ENCODE peak calls at places on chromosomes 2 and 18, in six cellular contexts. One of them, this sample, is unnamed.

GRCh38 chr2:158797963-158798700 is 3.0 kb downstream of the DAPL1 start:
- DNase-seq in SK-N-SH: no peak
- DNase-seq in HCT116: no peak
- DNase-seq in neural progenitor cell: no peak
- DNase-seq in OCI-LY7: no peak
- DNase-seq in GM23248: peak
- DNase-seq in this sample: no peak

GRCh38 chr18:54734059-54734458 is 94.2 kb upstream of the RAB27B start:
- DNase-seq in GM23248: peak
- DNase-seq in neural progenitor cell: no peak
- DNase-seq in SK-N-SH: no peak
- DNase-seq in OCI-LY7: no peak
- DNase-seq in HCT116: no peak
- DNase-seq in this sample: peak

GRCh38 chr18:53799134-53799533 is 425.3 kb downstream of the MBD2 start:
- DNase-seq in SK-N-SH: no peak
- DNase-seq in neural progenitor cell: no peak
- DNase-seq in OCI-LY7: no peak
- DNase-seq in HCT116: no peak
- DNase-seq in GM23248: peak
- DNase-seq in this sample: peak

GRCh38 chr2:62604336-62604735 is 98.3 kb upstream of the TMEM17 start:
- DNase-seq in SK-N-SH: no peak
- DNase-seq in OCI-LY7: no peak
- DNase-seq in GM23248: peak
- DNase-seq in HCT116: no peak
- DNase-seq in neural progenitor cell: no peak
- DNase-seq in this sample: peak

GRCh38 chr2:124018894-124019293 is 6.2 kb upstream of the CNTNAP5 start:
- DNase-seq in OCI-LY7: no peak
- DNase-seq in SK-N-SH: peak
- DNase-seq in HCT116: no peak
- DNase-seq in GM23248: peak
- DNase-seq in neural progenitor cell: no peak
- DNase-seq in this sample: peak

GRCh38 chr18:61551586-61551985 is 218.4 kb downstream of the CDH20 start:
- DNase-seq in GM23248: peak
- DNase-seq in OCI-LY7: peak
- DNase-seq in HCT116: peak
- DNase-seq in SK-N-SH: peak
- DNase-seq in neural progenitor cell: peak
- DNase-seq in this sample: peak

GRCh38 chr2:120818441-120818920 is 82.8 kb downstream of the GLI2 start:
- DNase-seq in OCI-LY7: no peak
- DNase-seq in GM23248: peak
- DNase-seq in SK-N-SH: no peak
- DNase-seq in neural progenitor cell: no peak
- DNase-seq in HCT116: no peak
- DNase-seq in this sample: peak

GRCh38 chr2:72263781-72264060 is 116.1 kb upstream of the CYP26B1 start:
- DNase-seq in OCI-LY7: no peak
- DNase-seq in HCT116: no peak
- DNase-seq in GM23248: peak
- DNase-seq in SK-N-SH: no peak
- DNase-seq in neural progenitor cell: no peak
- DNase-seq in this sample: no peak

GRCh38 chr2:186308347-186308746 is 177.7 kb upstream of the ZC3H15 start:
- DNase-seq in neural progenitor cell: no peak
- DNase-seq in SK-N-SH: no peak
- DNase-seq in GM23248: peak
- DNase-seq in OCI-LY7: no peak
- DNase-seq in HCT116: no peak
- DNase-seq in this sample: peak

GRCh38 chr2:27247893-27248292 is 15.0 kb downstream of the SLC30A3 start:
- DNase-seq in SK-N-SH: no peak
- DNase-seq in GM23248: no peak
- DNase-seq in HCT116: no peak
- DNase-seq in neural progenitor cell: no peak
- DNase-seq in OCI-LY7: no peak
- DNase-seq in this sample: no peak

GRCh38 chr2:121018136-121019057 is 266.6 kb downstream of the TFCP2L1 start:
- DNase-seq in HCT116: no peak
- DNase-seq in GM23248: no peak
- DNase-seq in neural progenitor cell: peak
- DNase-seq in OCI-LY7: no peak
- DNase-seq in SK-N-SH: no peak
- DNase-seq in this sample: no peak

GRCh38 chr18:8373486-8373885 is 235.8 kb upstream of the RAB12 start:
- DNase-seq in OCI-LY7: no peak
- DNase-seq in SK-N-SH: no peak
- DNase-seq in HCT116: no peak
- DNase-seq in GM23248: peak
- DNase-seq in neural progenitor cell: no peak
- DNase-seq in this sample: peak

GRCh38 chr2:177108890-177109289 is 103.7 kb upstream of the HNRNPA3 start:
- DNase-seq in HCT116: no peak
- DNase-seq in OCI-LY7: no peak
- DNase-seq in SK-N-SH: no peak
- DNase-seq in GM23248: no peak
- DNase-seq in neural progenitor cell: no peak
- DNase-seq in this sample: no peak

GRCh38 chr18:11454021-11454420 is 155.4 kb upstream of the SLC35G4 start:
- DNase-seq in SK-N-SH: no peak
- DNase-seq in OCI-LY7: no peak
- DNase-seq in HCT116: no peak
- DNase-seq in neural progenitor cell: no peak
- DNase-seq in GM23248: no peak
- DNase-seq in this sample: no peak

GRCh38 chr2:229388746-229389145 is 117.7 kb upstream of the PID1 start:
- DNase-seq in SK-N-SH: no peak
- DNase-seq in OCI-LY7: no peak
- DNase-seq in GM23248: no peak
- DNase-seq in neural progenitor cell: no peak
- DNase-seq in HCT116: no peak
- DNase-seq in this sample: no peak

GRCh38 chr2:229392214-229392613 is 121.1 kb upstream of the PID1 start:
- DNase-seq in OCI-LY7: no peak
- DNase-seq in GM23248: peak
- DNase-seq in SK-N-SH: no peak
- DNase-seq in neural progenitor cell: no peak
- DNase-seq in HCT116: no peak
- DNase-seq in this sample: no peak

DNA sequence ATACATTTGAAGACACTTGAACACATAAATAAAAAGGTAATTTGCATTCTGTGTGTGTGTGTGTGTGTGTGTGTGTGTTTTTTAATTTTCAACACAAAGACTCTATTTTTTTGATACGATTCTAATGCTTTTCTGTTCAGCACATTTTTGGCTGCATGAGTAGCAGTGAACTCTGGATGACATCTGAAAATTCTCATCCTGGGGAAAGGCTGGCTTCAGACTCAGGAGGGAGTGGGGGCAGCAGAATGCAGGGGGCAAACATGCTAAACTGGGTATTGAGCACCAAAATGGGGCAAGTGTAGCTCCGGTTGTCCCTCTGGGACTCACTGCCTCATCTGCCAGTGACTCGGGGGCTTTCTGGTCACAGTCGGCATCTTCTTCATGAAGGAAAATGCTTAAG is 116.7 kb upstream of the PID1 start:
- DNase-seq in neural progenitor cell: no peak
- DNase-seq in SK-N-SH: no peak
- DNase-seq in GM23248: peak
- DNase-seq in OCI-LY7: no peak
- DNase-seq in HCT116: no peak
- DNase-seq in this sample: no peak
- H3K27ac ChIP-seq in neural progenitor cell: no peak
- H3K27ac ChIP-seq in SK-N-SH: no peak
- H3K27ac ChIP-seq in GM23248: no peak
- H3K27ac ChIP-seq in OCI-LY7: no peak
- H3K27ac ChIP-seq in HCT116: no peak
- H3K27ac ChIP-seq in this sample: no peak

GRCh38 chr2:136023416-136023815 is 38.0 kb upstream of the DARS1 start:
- DNase-seq in SK-N-SH: peak
- DNase-seq in GM23248: no peak
- DNase-seq in neural progenitor cell: no peak
- DNase-seq in HCT116: no peak
- DNase-seq in OCI-LY7: no peak
- DNase-seq in this sample: no peak

GRCh38 chr2:136021406-136021805 is 36.0 kb upstream of the DARS1 start:
- DNase-seq in neural progenitor cell: no peak
- DNase-seq in HCT116: no peak
- DNase-seq in OCI-LY7: no peak
- DNase-seq in GM23248: no peak
- DNase-seq in SK-N-SH: no peak
- DNase-seq in this sample: no peak

GRCh38 chr2:136022747-136023146 is 37.3 kb upstream of the DARS1 start:
- DNase-seq in neural progenitor cell: no peak
- DNase-seq in SK-N-SH: no peak
- DNase-seq in GM23248: no peak
- DNase-seq in HCT116: no peak
- DNase-seq in OCI-LY7: no peak
- DNase-seq in this sample: no peak

GRCh38 chr2:136020831-136021230 is 35.4 kb upstream of the DARS1 start:
- DNase-seq in neural progenitor cell: peak
- DNase-seq in OCI-LY7: no peak
- DNase-seq in GM23248: no peak
- DNase-seq in HCT116: no peak
- DNase-seq in SK-N-SH: no peak
- DNase-seq in this sample: no peak

GRCh38 chr2:136021976-136022375 is 36.5 kb upstream of the DARS1 start:
- DNase-seq in neural progenitor cell: no peak
- DNase-seq in GM23248: no peak
- DNase-seq in HCT116: no peak
- DNase-seq in OCI-LY7: no peak
- DNase-seq in SK-N-SH: no peak
- DNase-seq in this sample: no peak
- TF ChIP-seq EZH2phosphoT487 in neural progenitor cell: no peak
- TF ChIP-seq EZH2phosphoT487 in GM23248: no peak
- TF ChIP-seq EZH2phosphoT487 in HCT116: no peak
- TF ChIP-seq EZH2phosphoT487 in OCI-LY7: no peak
- TF ChIP-seq EZH2phosphoT487 in SK-N-SH: no peak
- TF ChIP-seq EZH2phosphoT487 in this sample: no peak

DNA sequence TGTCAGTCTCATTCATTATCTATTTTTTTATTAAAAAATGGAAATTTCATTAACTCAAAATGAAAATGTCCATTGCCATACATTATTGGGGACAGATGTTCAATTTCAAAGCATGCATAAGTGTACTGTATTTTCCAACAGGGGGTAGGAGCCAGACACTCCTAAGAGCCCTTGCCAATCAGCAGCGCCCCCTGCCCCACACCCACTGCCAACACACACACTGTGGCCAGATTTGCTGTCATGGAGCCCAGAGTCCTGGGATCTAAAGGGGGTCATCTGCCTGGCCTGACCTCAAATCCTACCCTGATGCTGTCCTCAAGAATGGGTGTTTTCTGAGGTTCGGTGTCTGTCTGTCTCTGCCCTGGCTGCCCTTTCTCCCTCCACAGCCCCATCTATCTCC is 162.2 kb upstream of the TWIST2 start:
- DNase-seq in OCI-LY7: no peak
- DNase-seq in neural progenitor cell: peak
- DNase-seq in GM23248: no peak
- DNase-seq in SK-N-SH: no peak
- DNase-seq in HCT116: no peak
- DNase-seq in this sample: no peak
- H3K27ac ChIP-seq in OCI-LY7: no peak
- H3K27ac ChIP-seq in neural progenitor cell: no peak
- H3K27ac ChIP-seq in GM23248: peak
- H3K27ac ChIP-seq in SK-N-SH: no peak
- H3K27ac ChIP-seq in HCT116: no peak
- H3K27ac ChIP-seq in this sample: peak

GRCh38 chr2:1795261-1795828 is 51.0 kb upstream of the PXDN start:
- DNase-seq in neural progenitor cell: no peak
- DNase-seq in SK-N-SH: no peak
- DNase-seq in GM23248: no peak
- DNase-seq in HCT116: no peak
- DNase-seq in OCI-LY7: no peak
- DNase-seq in this sample: no peak

GRCh38 chr2:1794821-1795220 is 50.5 kb upstream of the PXDN start:
- DNase-seq in GM23248: no peak
- DNase-seq in HCT116: no peak
- DNase-seq in OCI-LY7: no peak
- DNase-seq in neural progenitor cell: no peak
- DNase-seq in SK-N-SH: no peak
- DNase-seq in this sample: no peak

GRCh38 chr2:1793001-1793867 is 48.9 kb upstream of the PXDN start:
- DNase-seq in GM23248: no peak
- DNase-seq in HCT116: no peak
- DNase-seq in neural progenitor cell: no peak
- DNase-seq in SK-N-SH: no peak
- DNase-seq in OCI-LY7: no peak
- DNase-seq in this sample: no peak

GRCh38 chr2:1795842-1796580 is 51.7 kb upstream of the PXDN start:
- DNase-seq in OCI-LY7: no peak
- DNase-seq in GM23248: peak
- DNase-seq in HCT116: no peak
- DNase-seq in SK-N-SH: no peak
- DNase-seq in neural progenitor cell: no peak
- DNase-seq in this sample: no peak

DNA sequence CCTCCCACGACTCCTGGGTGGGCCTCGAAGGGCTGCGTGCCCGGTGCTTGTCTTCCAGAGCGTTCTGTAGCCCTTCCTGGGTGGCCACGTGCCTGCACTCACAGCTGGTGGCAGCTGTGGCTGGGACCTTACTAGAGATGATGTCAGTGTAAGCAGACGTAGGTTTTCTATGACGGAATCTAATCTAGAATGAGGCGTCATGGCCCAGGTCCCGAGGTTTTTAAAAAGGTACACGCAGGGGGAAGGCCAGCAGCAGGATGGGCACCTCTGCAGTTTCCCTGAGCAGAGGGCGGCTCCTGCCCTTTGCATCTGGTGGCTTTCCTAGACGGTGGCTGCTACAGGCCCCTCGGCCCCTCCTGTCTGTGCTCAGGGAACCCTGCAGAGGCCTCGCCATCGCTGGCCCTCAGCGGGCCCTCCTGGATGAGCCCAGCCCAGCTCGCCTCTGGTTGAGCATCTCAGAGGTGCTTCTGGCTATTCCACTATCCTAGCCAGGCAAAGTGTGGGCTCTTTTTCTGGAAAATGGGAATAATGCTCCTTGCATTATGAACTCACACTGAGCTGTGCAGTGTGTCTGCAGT is 49.6 kb upstream of the PXDN start:
- DNase-seq in neural progenitor cell: no peak
- DNase-seq in SK-N-SH: no peak
- DNase-seq in HCT116: no peak
- DNase-seq in OCI-LY7: no peak
- DNase-seq in GM23248: no peak
- DNase-seq in this sample: no peak
- TF ChIP-seq EZH2phosphoT487 in neural progenitor cell: no peak
- TF ChIP-seq EZH2phosphoT487 in SK-N-SH: no peak
- TF ChIP-seq EZH2phosphoT487 in HCT116: no peak
- TF ChIP-seq EZH2phosphoT487 in OCI-LY7: no peak
- TF ChIP-seq EZH2phosphoT487 in GM23248: no peak
- TF ChIP-seq EZH2phosphoT487 in this sample: no peak